ENCODE peak calls at places on chromosomes 13 and 19, in four cellular contexts. G is brain microvascular endothelial cell, U is body of pancreas, J is K562. P is an unnamed sample. For H3K36me3, the result is how much of the 10 kb centered on the place peaks cover.

GRCh38 chr13:74047925-74048324 is 86.3 kb downstream of the KLF12 start:
- DNase-seq in G (no peak), U (no peak), J (no peak), P (no peak)

GRCh38 chr13:19181021-19181620 is 503 bp downstream of the TUBA3C start:
- DNase-seq in G (no peak), U (no peak), J (no peak), P (no peak)

GRCh38 chr13:20974981-20975585 is 72.5 kb upstream of the XPO4 start:
- DNase-seq in G (no peak), U (no peak), J (no peak), P (no peak)

GRCh38 chr19:20028611-20029010 is 10.7 kb downstream of the ZNF682 start:
- DNase-seq in G (no peak), U (no peak), J (no peak), P (no peak)

GRCh38 chr13:45422731-45423130 is 4.6 kb upstream of the SLC25A30 start:
- DNase-seq in G (no peak), U (no peak), J (no peak), P (no peak)

GRCh38 chr13:65855276-65855675 is 1374.9 kb downstream of the PCDH9 start:
- DNase-seq in G (no peak), U (no peak), J (no peak), P (no peak)

GRCh38 chr13:23268441-23268840 is 87.7 kb downstream of the SGCG start:
- DNase-seq in G (no peak), U (no peak), J (no peak), P (no peak)

GRCh38 chr13:23985846-23986245 is 88.5 kb upstream of the C1QTNF9B start:
- DNase-seq in G (peak), U (no peak), J (no peak), P (no peak)

GRCh38 chr13:49874430-49874829 is 61.7 kb downstream of the SPRYD7 start:
- DNase-seq in G (no peak), U (no peak), J (no peak), P (no peak)

GRCh38 chr13:33526718-33527117 is 241.2 kb upstream of the STARD13 start:
- DNase-seq in G (no peak), U (no peak), J (no peak), P (no peak)

GRCh38 chr13:90710355-90710754 is 637.1 kb upstream of the MIR17HG start:
- DNase-seq in G (no peak), U (no peak), J (no peak), P (no peak)

GRCh38 chr13:70027551-70027950 is 80.1 kb upstream of the ATXN8OS start:
- DNase-seq in G (no peak), U (no peak), J (no peak), P (no peak)

GRCh38 chr19:575527-576506 is 3.4 kb downstream of the BSG start:
- DNase-seq in G (no peak), U (no peak), J (peak), P (no peak)

GRCh38 chr13:77919351-77920294 is 992 bp upstream of the EDNRB start:
- DNase-seq in G (peak), U (peak), J (no peak), P (no peak)

GRCh38 chr19:10691883-10692282 is 9.4 kb upstream of the QTRT1 start:
- DNase-seq in G (no peak), U (no peak), J (no peak), P (no peak)

GRCh38 chr13:23610187-23610576 is 40.0 kb downstream of the TNFRSF19 start:
- DNase-seq in G (peak), U (no peak), J (no peak), P (no peak)

GRCh38 chr13:93108111-93108581 is 118.5 kb upstream of the GPC6 start:
- DNase-seq in G (no peak), U (no peak), J (no peak), P (no peak)

DNA sequence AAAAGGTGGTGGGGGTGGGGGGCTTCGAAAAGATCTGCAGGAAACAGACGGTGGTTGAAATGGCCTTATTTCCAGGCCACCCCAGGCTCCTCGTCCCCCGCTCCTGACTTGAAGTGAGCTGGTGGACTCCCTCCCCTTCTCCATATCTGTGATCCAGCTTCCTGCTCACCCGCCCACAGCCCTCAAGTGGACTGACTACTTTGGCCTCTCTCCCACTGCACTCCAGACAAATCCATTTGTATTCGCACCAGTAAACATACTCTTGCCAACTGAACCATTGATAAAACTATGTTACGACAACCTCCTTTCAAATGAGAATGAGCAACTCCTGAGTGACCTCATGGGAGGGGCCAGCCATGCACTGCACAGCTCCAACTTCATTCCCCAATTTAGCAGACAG is 259.4 kb downstream of the COL4A1 start:
- DNase-seq in G (peak), U (peak), J (no peak), P (no peak)
- H3K27ac ChIP-seq in G (no peak), U (peak), J (no peak), P (no peak)

DNA sequence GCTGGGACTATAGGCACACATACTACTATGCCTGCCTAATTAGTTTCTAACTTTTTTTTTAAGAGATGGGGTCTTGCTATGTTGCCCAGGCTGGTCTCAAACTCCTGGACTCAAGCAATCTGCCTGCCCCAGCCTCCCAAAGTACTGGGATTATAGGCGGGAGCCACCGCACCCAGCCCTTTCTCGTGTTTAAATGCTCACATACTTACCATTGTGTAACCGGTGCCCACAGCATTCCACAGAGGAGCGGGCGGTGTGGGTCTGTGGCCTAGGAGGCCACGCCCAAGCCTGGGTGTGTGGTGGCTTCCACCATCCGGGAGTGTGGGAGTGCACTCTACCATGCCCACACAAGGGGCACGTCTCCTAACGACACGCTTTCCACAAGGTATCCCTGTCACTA is 7.7 kb downstream of the LMNB2 start:
- DNase-seq in G (no peak), U (no peak), J (no peak), P (no peak)
- H3K36me3 ChIP-seq in G (under half), U (under half), J (half or more), P (under half)

DNA sequence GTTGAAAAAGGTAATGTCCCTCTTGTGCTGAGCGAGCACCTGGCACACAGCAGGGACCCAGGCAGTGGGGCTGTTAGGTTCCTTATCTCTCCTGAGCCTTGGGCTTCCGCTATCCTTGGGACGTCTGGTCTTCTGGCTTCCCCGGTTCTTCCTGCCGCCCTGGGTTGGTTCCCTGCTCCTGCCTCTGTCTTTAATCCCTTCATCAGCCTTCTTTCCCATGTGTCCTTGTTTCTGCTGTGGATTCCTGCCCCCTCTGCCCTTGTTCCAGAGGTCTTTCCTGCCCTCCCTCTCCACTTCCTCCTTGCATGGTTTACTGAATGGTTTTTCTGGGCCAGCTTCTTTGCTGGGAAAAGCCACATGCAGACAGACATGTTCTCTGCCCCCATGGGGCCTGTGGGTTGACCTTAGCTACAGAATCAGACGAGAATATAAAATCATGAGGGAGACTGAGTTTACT is 2.6 kb downstream of the EPN1 start:
- DNase-seq in G (no peak), U (peak), J (no peak), P (no peak)
- H3K27ac ChIP-seq in G (no peak), U (peak), J (peak), P (no peak)

DNA sequence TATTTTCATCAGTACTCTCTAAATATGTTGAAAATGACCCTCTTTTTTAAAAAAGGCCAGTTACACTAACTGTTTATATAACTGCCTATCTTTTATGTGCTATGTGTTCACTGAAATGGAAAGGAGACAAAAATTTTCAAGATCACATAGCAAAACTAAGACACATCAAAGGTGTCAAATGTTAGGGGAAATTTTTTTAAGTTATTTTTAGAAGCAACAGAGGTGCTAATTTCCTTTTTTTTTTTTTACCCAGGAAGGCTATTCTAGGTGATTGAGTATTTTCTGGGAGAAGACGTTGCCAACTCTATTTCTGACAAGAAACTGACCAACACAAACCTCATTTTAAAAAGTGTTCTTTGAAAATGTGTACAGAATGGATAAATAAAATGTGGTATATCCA is 45.7 kb downstream of the ELF1 start:
- DNase-seq in G (no peak), U (no peak), J (no peak), P (no peak)
- H3K36me3 ChIP-seq in G (under half), U (under half), J (under half), P (under half)

GRCh38 chr13:39601636-39602035 is 1.4 kb downstream of the LHFPL6 start:
- DNase-seq in G (no peak), U (no peak), J (no peak), P (no peak)
- H3K27ac ChIP-seq in G (no peak), U (no peak), J (no peak), P (no peak)

P was measured in CD8-positive, alpha-beta memory T cell.